ENCODE peak calls at places on chromosomes 12 and 14, in seven cellular contexts. Q is dermis blood vessel endothelial cell; E is lower lobe of right lung; O is IMR-90; H is tibial artery; U is NCI-H2029; K is activated CD4-positive, alpha-beta T cell treated with anti-CD3 and anti-CD28 coated beads, Interleukin-2, amount 10 ng/mL, durations not matched to agents 7 days and 5 days. I is an unnamed sample.

GRCh38 chr14:56247495-56248087 is 129.4 kb downstream of the PELI2 start:
- DNase-seq in Q (peak; percentile 62), E (no peak), O (peak; percentile 31), H (no peak), U (no peak), K (no peak), I (peak; percentile 17)

GRCh38 chr14:63204407-63205280 is at the start of gene RHOJ:
- DNase-seq in Q (peak; percentile 53), E (no peak), O (peak; percentile 32), H (peak; percentile 31), U (no peak), K (no peak), I (peak; percentile 54)

GRCh38 chr14:61033851-61034250 is 52.8 kb downstream of the SLC38A6 start:
- DNase-seq in Q (no peak), E (no peak), O (peak; percentile 58), H (no peak), U (no peak), K (no peak), I (peak; percentile 64)

GRCh38 chr14:96622926-96623325 is 120.7 kb downstream of the PAPOLA start:
- DNase-seq in Q (no peak), E (no peak), O (no peak), H (no peak), U (no peak), K (no peak), I (no peak)

GRCh38 chr14:92960706-92961566 is 38.0 kb downstream of the CHGA start:
- DNase-seq in Q (peak; percentile 45), E (no peak), O (peak; percentile 55), H (no peak), U (no peak), K (no peak), I (peak; percentile 63)

GRCh38 chr14:50943943-50944646 is at the start of gene PYGL:
- DNase-seq in Q (peak; percentile 70), E (peak; percentile 89), O (peak; percentile 49), H (peak; percentile 76), U (peak; percentile 52), K (peak; percentile 9), I (peak; percentile 76)

GRCh38 chr12:32365473-32366064 is 33.8 kb upstream of the FGD4 start:
- DNase-seq in Q (peak; percentile 91), E (no peak), O (peak; percentile 82), H (peak; percentile 37), U (peak; percentile 45), K (peak; percentile 62), I (peak; percentile 87)

GRCh38 chr14:24197066-24197465 is 1.8 kb upstream of the TM9SF1 start:
- DNase-seq in Q (no peak), E (no peak), O (no peak), H (no peak), U (no peak), K (no peak), I (no peak)

GRCh38 chr14:66643344-66643743 is 135.4 kb downstream of the GPHN start:
- DNase-seq in Q (peak; percentile 32), E (no peak), O (peak; percentile 17), H (no peak), U (no peak), K (no peak), I (peak; percentile 18)

GRCh38 chr14:76123426-76124095 is 28.2 kb upstream of the GPATCH2L start:
- DNase-seq in Q (no peak), E (no peak), O (no peak), H (no peak), U (no peak), K (no peak), I (no peak)

GRCh38 chr14:95235351-95235750 is 78.0 kb upstream of the DICER1 start:
- DNase-seq in Q (no peak), E (no peak), O (no peak), H (no peak), U (no peak), K (no peak), I (no peak)

GRCh38 chr12:34126239-34126641 is 103.9 kb downstream of the ALG10 start:
- DNase-seq in Q (no peak), E (no peak), O (no peak), H (no peak), U (peak; percentile 2), K (no peak), I (no peak)

GRCh38 chr14:65810326-65810725 is 397.8 kb downstream of the FUT8 start:
- DNase-seq in Q (peak; percentile 20), E (no peak), O (no peak), H (no peak), U (peak; percentile 6), K (no peak), I (no peak)